ENCODE peak calls at places on chromosome 15, in four cellular contexts. Z is K562, X is GM12878, E is HepG2. A is an unnamed sample.

GRCh38 chr15:82999426-82999825 is 12.0 kb downstream of the C15orf40 start:
- DNase-seq in E (no peak), X (no peak), Z (no peak), A (no peak)

GRCh38 chr15:31200735-31201151 is 99.2 kb upstream of the TRPM1 start:
- DNase-seq in X (no peak), Z (peak; percentile 40), E (peak; percentile 46), A (peak; percentile 75)

GRCh38 chr15:70519616-70520015 is 243.7 kb downstream of the UACA start:
- DNase-seq in E (no peak), X (no peak), Z (no peak), A (no peak)

GRCh38 chr15:45790325-45790943 is 155.6 kb downstream of the SQOR start:
- DNase-seq in E (peak; percentile 14), Z (peak; percentile 6), X (no peak), A (peak; percentile 10)

GRCh38 chr15:75597667-75598341 is 18.7 kb upstream of the PTPN9 start:
- DNase-seq in Z (peak; percentile 61), X (no peak), E (no peak), A (peak; percentile 38)

GRCh38 chr15:45635191-45635638 is 386 bp downstream of the SQOR start:
- DNase-seq in X (no peak), E (peak; percentile 41), Z (peak; percentile 11), A (peak; percentile 59)

GRCh38 chr15:99172989-99173388 is 68.1 kb downstream of the SYNM start:
- DNase-seq in Z (no peak), X (no peak), E (peak; percentile 28), A (no peak)

GRCh38 chr15:79900087-79900486 is 3.3 kb upstream of the MTHFS start:
- DNase-seq in X (no peak), Z (no peak), E (no peak), A (no peak)

GRCh38 chr15:68475449-68475848 is 43.5 kb upstream of the ITGA11 start:
- DNase-seq in Z (no peak), X (no peak), E (no peak), A (no peak)

GRCh38 chr15:59367022-59367451 is 5.6 kb downstream of the MYO1E start:
- DNase-seq in E (no peak), Z (no peak), X (no peak), A (no peak)

GRCh38 chr15:37095993-37096877 is 4.1 kb downstream of the MEIS2 start:
- DNase-seq in Z (no peak), E (no peak), X (no peak), A (no peak)

GRCh38 chr15:68205949-68206539 is 912 bp upstream of the CALML4 start:
- DNase-seq in X (no peak), Z (peak; percentile 84), E (no peak), A (no peak)

GRCh38 chr15:63981596-63982320 is 64.5 kb downstream of the DAPK2 start:
- DNase-seq in Z (no peak), E (no peak), X (no peak), A (no peak)

GRCh38 chr15:40279437-40280141 is 3.3 kb downstream of the ANKRD63 start:
- DNase-seq in Z (peak; percentile 77), X (no peak), E (peak; percentile 29), A (peak; percentile 48)
- TF ChIP-seq JUNB in Z (no peak), X (no peak), E (no peak), A (no peak)

GRCh38 chr15:67175643-67176071 is 78.8 kb downstream of the AAGAB start:
- DNase-seq in X (peak; percentile 8), Z (no peak), E (no peak), A (no peak)

GRCh38 chr15:67174446-67174845 is 80.0 kb downstream of the AAGAB start:
- DNase-seq in X (no peak), Z (no peak), E (no peak), A (no peak)

GRCh38 chr15:67177750-67178149 is 76.7 kb downstream of the AAGAB start:
- DNase-seq in Z (no peak), X (no peak), E (no peak), A (no peak)

GRCh38 chr15:67174864-67175573 is 79.4 kb downstream of the AAGAB start:
- DNase-seq in E (no peak), X (no peak), Z (no peak), A (peak; percentile 94)

DNA sequence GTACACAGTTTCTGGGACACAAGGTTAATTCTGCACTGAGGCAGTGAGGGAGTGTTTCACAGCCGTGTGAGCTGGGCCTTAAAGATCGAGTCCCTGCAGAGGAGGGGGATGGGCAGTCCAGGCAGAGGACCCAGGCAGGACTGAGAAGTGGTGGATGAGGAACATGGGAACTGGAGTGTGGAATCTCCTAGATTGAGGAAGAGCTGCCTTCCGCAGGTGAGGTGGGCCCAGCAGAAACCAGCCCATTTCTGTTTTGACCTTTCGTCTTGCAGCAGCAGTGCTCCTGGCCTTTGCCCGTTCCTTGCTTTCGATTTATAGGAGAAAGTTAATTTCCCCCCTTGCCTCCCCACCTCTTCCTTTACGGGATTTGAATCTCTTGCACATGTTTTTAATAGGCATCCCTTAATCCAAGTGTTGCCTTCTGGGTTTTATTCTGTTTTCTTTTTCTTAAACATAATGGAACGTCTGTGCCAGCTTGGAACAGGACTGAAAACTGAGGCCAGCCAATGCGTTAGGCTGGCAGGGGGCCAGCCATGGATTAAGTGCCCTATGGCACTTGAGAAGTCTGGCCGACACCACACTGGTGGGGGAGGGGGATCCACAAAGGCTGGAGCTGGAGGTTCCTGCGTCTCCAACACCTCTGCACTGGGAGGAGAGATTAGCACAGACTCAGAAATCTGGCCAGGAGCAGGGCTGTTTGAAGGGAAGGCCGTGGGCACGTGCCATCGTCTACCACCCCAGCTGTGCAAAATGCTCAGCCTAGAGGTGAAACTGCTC is 78.1 kb downstream of the AAGAB start:
- DNase-seq in Z (no peak), E (no peak), X (no peak), A (no peak)
- TF ChIP-seq RAD21 in Z (no peak), E (no peak), X (no peak), A (peak; percentile 3)

DNA sequence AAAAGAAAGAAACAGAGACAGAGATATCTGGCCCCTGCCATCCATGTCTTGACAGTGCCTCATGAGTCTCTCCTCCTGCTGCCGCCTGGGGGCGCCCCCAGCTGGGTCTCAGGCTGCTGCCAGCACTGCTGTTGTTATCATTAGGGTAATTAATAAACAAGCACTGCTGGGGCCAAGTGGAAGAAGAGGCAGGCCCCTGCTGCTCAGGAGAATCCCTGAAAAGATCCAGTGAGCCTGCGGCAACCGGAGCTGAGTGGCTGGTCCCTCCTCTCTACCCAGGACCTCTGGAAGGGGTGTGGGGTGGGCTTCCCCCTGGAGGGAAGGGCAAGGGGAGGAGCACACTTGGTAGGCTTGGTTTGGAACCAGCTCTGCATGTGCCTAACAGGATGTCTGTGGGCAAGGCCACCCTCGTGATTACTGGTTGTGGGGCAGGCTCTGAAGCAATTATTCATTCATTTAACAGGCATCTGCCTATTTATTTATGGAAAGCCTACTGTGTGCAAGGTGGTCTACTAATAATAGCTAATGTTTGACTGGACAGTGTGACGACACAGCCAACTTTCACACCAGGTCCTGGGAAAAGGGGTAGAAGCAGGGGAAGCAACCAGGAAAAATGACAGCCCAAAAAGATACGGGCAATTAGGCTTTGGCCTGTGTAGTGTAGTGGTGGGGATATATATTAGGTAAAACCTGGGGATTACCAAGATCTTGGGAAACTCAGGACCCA is 1.2 kb upstream of the TYRO3 start:
- DNase-seq in X (peak; percentile 7), E (peak; percentile 47), Z (peak; percentile 84), A (peak; percentile 57)
- H3K27ac ChIP-seq in X (no peak overlapping the region), E (no peak overlapping the region), Z (peak overlapping the region; percentile 12), A (peak overlapping the region; percentile 81)

DNA sequence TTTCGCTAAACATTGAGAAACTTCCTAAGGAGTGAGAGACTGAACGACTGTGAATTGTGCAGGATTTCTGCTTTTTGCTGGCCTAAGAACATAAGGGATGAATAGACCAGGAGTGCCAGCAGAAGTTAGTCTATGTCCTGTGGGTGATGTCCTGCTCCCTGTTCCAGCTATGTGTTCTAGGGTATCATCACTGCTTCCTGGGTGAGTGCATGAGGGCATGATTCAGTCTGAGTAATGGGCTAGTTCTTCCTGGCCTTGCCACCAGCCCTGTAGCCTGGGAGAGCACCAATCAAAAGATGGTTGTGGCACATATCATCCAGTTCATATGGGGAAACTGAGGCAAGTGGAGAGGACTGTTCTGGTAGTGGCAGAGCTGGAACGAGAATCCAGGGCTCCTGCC is 153.9 kb upstream of the TPM1 start:
- DNase-seq in X (no peak), Z (no peak), E (no peak), A (no peak)
- TF ChIP-seq JUNB in X (no peak), Z (no peak), E (no peak), A (no peak)

GRCh38 chr15:90654233-90655124 is 62.7 kb upstream of the BLM start:
- DNase-seq in X (no peak), E (no peak), Z (no peak), A (no peak)
- TF ChIP-seq RAD21 in X (no peak), E (no peak), Z (no peak), A (no peak)